ENCODE peak calls at places on chromosomes 16 and 17, in seven cellular contexts. T, O, D, G, Y, K and I are unnamed samples.

GRCh38 chr17:20944014-20944905 is 98.6 kb downstream of the USP22 start:
- DNase-seq in T (peak), O (no peak), D (peak), G (no peak), Y (no peak), K (no peak), I (no peak)

GRCh38 chr17:76414334-76415295 is 30.2 kb downstream of the SPHK1 start:
- DNase-seq in T (no peak), O (peak), D (peak), G (peak), Y (peak), K (peak), I (no peak)

GRCh38 chr16:87464691-87465300 is 28.0 kb downstream of the ZCCHC14 start:
- DNase-seq in T (no peak), O (peak), D (peak), G (peak), Y (peak), K (peak), I (peak)

GRCh38 chr16:19173649-19174383 is 5.8 kb downstream of the SYT17 start:
- DNase-seq in T (no peak), O (no peak), D (no peak), G (no peak), Y (no peak), K (no peak), I (no peak)

GRCh38 chr16:11871193-11871592 is 19.9 kb upstream of the RSL1D1 start:
- DNase-seq in T (no peak), O (no peak), D (no peak), G (peak), Y (no peak), K (no peak), I (no peak)

GRCh38 chr16:53766304-53767016 is 62.5 kb downstream of the FTO start:
- DNase-seq in T (no peak), O (no peak), D (peak), G (peak), Y (no peak), K (no peak), I (no peak)

GRCh38 chr17:8871081-8871581 is 3.7 kb upstream of the PIK3R6 start:
- DNase-seq in T (no peak), O (no peak), D (no peak), G (no peak), Y (no peak), K (no peak), I (no peak)

GRCh38 chr16:84514295-84514873 is 9.9 kb upstream of the MEAK7 start:
- DNase-seq in T (no peak), O (no peak), D (no peak), G (no peak), Y (no peak), K (no peak), I (no peak)

GRCh38 chr16:4205971-4206370 is 35.9 kb downstream of the SRL start:
- DNase-seq in T (no peak), O (no peak), D (no peak), G (no peak), Y (no peak), K (no peak), I (no peak)

GRCh38 chr16:3945751-3946603 is 65.5 kb upstream of the CREBBP start:
- DNase-seq in T (peak), O (no peak), D (peak), G (peak), Y (no peak), K (no peak), I (no peak)

GRCh38 chr17:75827291-75828050 is 16.7 kb downstream of the UNC13D start:
- DNase-seq in T (peak), O (peak), D (peak), G (peak), Y (peak), K (peak), I (no peak)

GRCh38 chr17:27413792-27414191 is 42.5 kb upstream of the KSR1 start:
- DNase-seq in T (no peak), O (no peak), D (no peak), G (no peak), Y (no peak), K (no peak), I (no peak)

GRCh38 chr17:19567216-19568015 is 33.8 kb downstream of the SLC47A1 start:
- DNase-seq in T (no peak), O (no peak), D (no peak), G (no peak), Y (no peak), K (no peak), I (no peak)

GRCh38 chr16:57091200-57091989 is 988 bp upstream of the CPNE2 start:
- DNase-seq in T (no peak), O (peak), D (no peak), G (peak), Y (peak), K (peak), I (no peak)

GRCh38 chr16:31242197-31242596 is 17.6 kb upstream of the ITGAM start:
- DNase-seq in T (no peak), O (no peak), D (peak), G (peak), Y (no peak), K (no peak), I (no peak)

DNA sequence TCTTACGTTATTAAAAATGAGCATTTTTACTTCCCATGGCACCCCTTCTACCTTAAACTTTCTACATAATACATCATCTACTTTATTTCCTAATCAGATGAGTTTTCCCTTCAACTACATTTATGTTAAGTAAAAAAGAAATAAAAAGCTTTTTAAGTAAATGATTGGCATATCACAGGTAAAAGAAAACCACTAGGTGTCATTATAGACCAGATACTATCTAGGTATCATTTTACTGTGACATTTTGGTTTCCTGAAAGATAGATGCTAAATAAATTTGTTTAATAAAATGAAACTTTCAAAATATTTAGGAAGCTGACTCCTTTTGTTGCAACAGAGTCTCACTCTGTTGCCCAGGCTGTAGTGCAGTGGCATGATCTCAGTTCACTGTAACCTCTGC is 3.8 kb upstream of the CMTM1 start:
- DNase-seq in T (no peak), O (no peak), D (no peak), G (no peak), Y (no peak), K (no peak), I (no peak)
- TF ChIP-seq CTCF in T (no peak), O (no peak), D (no peak), G (peak), Y (no peak), K (no peak), I (no peak)

GRCh38 chr16:27486760-27487159 is 63.0 kb downstream of the GTF3C1 start:
- DNase-seq in T (peak), O (no peak), D (no peak), G (no peak), Y (no peak), K (no peak), I (no peak)
- TF ChIP-seq POLR2A in T (no peak), O (no peak), D (no peak), G (no peak), Y (no peak), K (no peak), I (no peak)

DNA sequence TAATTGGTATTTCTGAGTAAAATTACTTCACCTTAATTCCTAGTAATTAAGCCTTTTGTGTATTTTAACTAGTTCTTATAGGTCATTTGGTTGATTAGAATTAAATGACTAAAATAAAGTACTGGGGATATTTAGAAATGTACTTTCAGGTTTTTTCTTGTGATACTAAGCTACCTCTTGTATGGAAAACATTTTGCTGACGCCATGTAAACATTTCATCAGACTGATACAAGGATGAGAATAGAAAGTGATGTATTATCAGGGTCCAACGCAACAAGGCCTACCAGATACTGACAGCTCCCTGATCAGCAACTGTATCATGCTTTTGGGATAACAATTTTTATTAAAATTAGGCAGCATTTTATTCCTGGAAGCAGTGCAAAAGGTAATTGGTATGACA is 1.7 kb downstream of the SMARCE1 start:
- DNase-seq in T (no peak), O (no peak), D (no peak), G (no peak), Y (no peak), K (no peak), I (no peak)
- H3K4me3 ChIP-seq in T (no peak), O (no peak), D (no peak), G (no peak), Y (no peak), K (no peak), I (no peak)

GRCh38 chr16:73048292-73049050 is 543 bp upstream of the ZFHX3 start:
- DNase-seq in T (peak), O (peak), D (peak), G (no peak), Y (peak), K (peak), I (no peak)
- TF ChIP-seq CTCF in T (peak), O (no peak), D (no peak), G (no peak), Y (no peak), K (no peak), I (no peak)